ENCODE peak calls at places on chromosomes 5 and 9, in five cellular contexts. One of them, this sample, is unnamed.

GRCh38 chr5:107381189-107381856 is 289.4 kb downstream of the EFNA5 start:
- DNase-seq in Calu3: no peak
- DNase-seq in GM06990: no peak
- DNase-seq in activated T-cell treated with anti-CD3 and anti-CD28 coated beads, Interleukin-2, amount 50 U/mL, for 4 hours: no peak
- DNase-seq in bronchial epithelial cell: peak; percentile 66
- DNase-seq in this sample: no peak

GRCh38 chr9:136567651-136568287 is 21.9 kb upstream of the NOTCH1 start:
- DNase-seq in bronchial epithelial cell: peak; percentile 72
- DNase-seq in GM06990: no peak
- DNase-seq in Calu3: peak; percentile 70
- DNase-seq in activated T-cell treated with anti-CD3 and anti-CD28 coated beads, Interleukin-2, amount 50 U/mL, for 4 hours: no peak
- DNase-seq in this sample: peak; percentile 57

GRCh38 chr5:33997331-33997983 is 10.4 kb downstream of the AMACR start:
- DNase-seq in activated T-cell treated with anti-CD3 and anti-CD28 coated beads, Interleukin-2, amount 50 U/mL, for 4 hours: no peak
- DNase-seq in bronchial epithelial cell: peak; percentile 70
- DNase-seq in Calu3: peak; percentile 49
- DNase-seq in GM06990: no peak
- DNase-seq in this sample: peak; percentile 89

GRCh38 chr5:36722913-36723312 is 116.5 kb downstream of the SLC1A3 start:
- DNase-seq in GM06990: no peak
- DNase-seq in bronchial epithelial cell: no peak
- DNase-seq in Calu3: no peak
- DNase-seq in activated T-cell treated with anti-CD3 and anti-CD28 coated beads, Interleukin-2, amount 50 U/mL, for 4 hours: no peak
- DNase-seq in this sample: no peak

GRCh38 chr5:133829786-133830185 is 138.6 kb downstream of the C5orf15 start:
- DNase-seq in activated T-cell treated with anti-CD3 and anti-CD28 coated beads, Interleukin-2, amount 50 U/mL, for 4 hours: no peak
- DNase-seq in Calu3: no peak
- DNase-seq in GM06990: no peak
- DNase-seq in bronchial epithelial cell: no peak
- DNase-seq in this sample: no peak

GRCh38 chr5:81006955-81007636 is 46.9 kb downstream of the RASGRF2 start:
- DNase-seq in bronchial epithelial cell: no peak
- DNase-seq in GM06990: no peak
- DNase-seq in activated T-cell treated with anti-CD3 and anti-CD28 coated beads, Interleukin-2, amount 50 U/mL, for 4 hours: peak; percentile 52
- DNase-seq in Calu3: no peak
- DNase-seq in this sample: no peak

GRCh38 chr5:170467000-170467707 is 36.7 kb upstream of the KCNIP1 start:
- DNase-seq in GM06990: no peak
- DNase-seq in bronchial epithelial cell: peak; percentile 91
- DNase-seq in activated T-cell treated with anti-CD3 and anti-CD28 coated beads, Interleukin-2, amount 50 U/mL, for 4 hours: no peak
- DNase-seq in Calu3: peak; percentile 36
- DNase-seq in this sample: peak; percentile 54

GRCh38 chr9:130128782-130129424 is 43.3 kb upstream of the NCS1 start:
- DNase-seq in activated T-cell treated with anti-CD3 and anti-CD28 coated beads, Interleukin-2, amount 50 U/mL, for 4 hours: peak; percentile 55
- DNase-seq in Calu3: no peak
- DNase-seq in bronchial epithelial cell: no peak
- DNase-seq in GM06990: peak; percentile 79
- DNase-seq in this sample: no peak

GRCh38 chr5:171825046-171825445 is 39.4 kb downstream of the SMIM23 start:
- DNase-seq in activated T-cell treated with anti-CD3 and anti-CD28 coated beads, Interleukin-2, amount 50 U/mL, for 4 hours: no peak
- DNase-seq in GM06990: no peak
- DNase-seq in Calu3: no peak
- DNase-seq in bronchial epithelial cell: peak; percentile 85
- DNase-seq in this sample: no peak

GRCh38 chr5:141850183-141850768 is 27.9 kb downstream of the PCDH1 start:
- DNase-seq in bronchial epithelial cell: no peak
- DNase-seq in activated T-cell treated with anti-CD3 and anti-CD28 coated beads, Interleukin-2, amount 50 U/mL, for 4 hours: peak; percentile 28
- DNase-seq in Calu3: peak; percentile 59
- DNase-seq in GM06990: no peak
- DNase-seq in this sample: peak; percentile 55

GRCh38 chr5:80960531-80961375 is 590 bp downstream of the RASGRF2 start:
- DNase-seq in activated T-cell treated with anti-CD3 and anti-CD28 coated beads, Interleukin-2, amount 50 U/mL, for 4 hours: peak; percentile 39
- DNase-seq in bronchial epithelial cell: no peak
- DNase-seq in Calu3: peak; percentile 82
- DNase-seq in GM06990: peak; percentile 14
- DNase-seq in this sample: peak; percentile 13

GRCh38 chr9:14511452-14511851 is 181.8 kb downstream of the ZDHHC21 start:
- DNase-seq in GM06990: no peak
- DNase-seq in activated T-cell treated with anti-CD3 and anti-CD28 coated beads, Interleukin-2, amount 50 U/mL, for 4 hours: no peak
- DNase-seq in Calu3: no peak
- DNase-seq in bronchial epithelial cell: peak; percentile 55
- DNase-seq in this sample: no peak

GRCh38 chr5:124457101-124457500 is 289.3 kb downstream of the ZNF608 start:
- DNase-seq in Calu3: no peak
- DNase-seq in GM06990: no peak
- DNase-seq in activated T-cell treated with anti-CD3 and anti-CD28 coated beads, Interleukin-2, amount 50 U/mL, for 4 hours: no peak
- DNase-seq in bronchial epithelial cell: no peak
- DNase-seq in this sample: no peak

GRCh38 chr9:133477992-133478850 is 678 bp downstream of the SLC2A6 start:
- DNase-seq in Calu3: no peak
- DNase-seq in activated T-cell treated with anti-CD3 and anti-CD28 coated beads, Interleukin-2, amount 50 U/mL, for 4 hours: no peak
- DNase-seq in GM06990: peak; percentile 66
- DNase-seq in bronchial epithelial cell: peak; percentile 23
- DNase-seq in this sample: no peak

GRCh38 chr5:19900269-19900668 is 87.7 kb downstream of the CDH18 start:
- DNase-seq in bronchial epithelial cell: no peak
- DNase-seq in activated T-cell treated with anti-CD3 and anti-CD28 coated beads, Interleukin-2, amount 50 U/mL, for 4 hours: no peak
- DNase-seq in Calu3: no peak
- DNase-seq in GM06990: no peak
- DNase-seq in this sample: no peak

GRCh38 chr5:154237946-154238345 is 47.4 kb downstream of the GALNT10 start:
- DNase-seq in activated T-cell treated with anti-CD3 and anti-CD28 coated beads, Interleukin-2, amount 50 U/mL, for 4 hours: no peak
- DNase-seq in bronchial epithelial cell: no peak
- DNase-seq in GM06990: peak; percentile 28
- DNase-seq in Calu3: no peak
- DNase-seq in this sample: no peak

GRCh38 chr5:142235050-142235797 is 89.6 kb downstream of the SPRY4 start:
- DNase-seq in GM06990: no peak
- DNase-seq in Calu3: peak; percentile 59
- DNase-seq in bronchial epithelial cell: peak; percentile 40
- DNase-seq in activated T-cell treated with anti-CD3 and anti-CD28 coated beads, Interleukin-2, amount 50 U/mL, for 4 hours: peak; percentile 26
- DNase-seq in this sample: no peak

GRCh38 chr9:134425815-134426214 is 99.6 kb downstream of the RXRA start:
- DNase-seq in GM06990: no peak
- DNase-seq in activated T-cell treated with anti-CD3 and anti-CD28 coated beads, Interleukin-2, amount 50 U/mL, for 4 hours: no peak
- DNase-seq in Calu3: no peak
- DNase-seq in bronchial epithelial cell: no peak
- DNase-seq in this sample: no peak

GRCh38 chr5:123441408-123441807 is 18.2 kb upstream of the CEP120 start:
- DNase-seq in bronchial epithelial cell: no peak
- DNase-seq in Calu3: no peak
- DNase-seq in GM06990: no peak
- DNase-seq in activated T-cell treated with anti-CD3 and anti-CD28 coated beads, Interleukin-2, amount 50 U/mL, for 4 hours: no peak
- DNase-seq in this sample: no peak

GRCh38 chr9:109880276-109881169 is 100.5 kb downstream of the PALM2AKAP2 start:
- DNase-seq in activated T-cell treated with anti-CD3 and anti-CD28 coated beads, Interleukin-2, amount 50 U/mL, for 4 hours: no peak
- DNase-seq in bronchial epithelial cell: peak; percentile 45
- DNase-seq in GM06990: peak; percentile 45
- DNase-seq in Calu3: peak; percentile 4
- DNase-seq in this sample: no peak

GRCh38 chr9:112072721-112073553 is 102.2 kb downstream of the SUSD1 start:
- DNase-seq in GM06990: no peak
- DNase-seq in activated T-cell treated with anti-CD3 and anti-CD28 coated beads, Interleukin-2, amount 50 U/mL, for 4 hours: no peak
- DNase-seq in bronchial epithelial cell: no peak
- DNase-seq in Calu3: no peak
- DNase-seq in this sample: no peak

GRCh38 chr9:92723801-92724323 is 40.8 kb downstream of the BICD2 start:
- DNase-seq in Calu3: no peak
- DNase-seq in activated T-cell treated with anti-CD3 and anti-CD28 coated beads, Interleukin-2, amount 50 U/mL, for 4 hours: no peak
- DNase-seq in GM06990: no peak
- DNase-seq in bronchial epithelial cell: no peak
- DNase-seq in this sample: no peak

GRCh38 chr5:178625679-178626483 is 969 bp downstream of the CLK4 start:
- DNase-seq in Calu3: no peak
- DNase-seq in bronchial epithelial cell: peak; percentile 41
- DNase-seq in activated T-cell treated with anti-CD3 and anti-CD28 coated beads, Interleukin-2, amount 50 U/mL, for 4 hours: no peak
- DNase-seq in GM06990: no peak
- DNase-seq in this sample: no peak

GRCh38 chr9:114271556-114272510 is 51.1 kb upstream of the ORM1 start:
- DNase-seq in bronchial epithelial cell: no peak
- DNase-seq in activated T-cell treated with anti-CD3 and anti-CD28 coated beads, Interleukin-2, amount 50 U/mL, for 4 hours: no peak
- DNase-seq in GM06990: no peak
- DNase-seq in Calu3: peak; percentile 57
- DNase-seq in this sample: peak; percentile 73

GRCh38 chr5:172541119-172541763 is 86.9 kb upstream of the SH3PXD2B start:
- DNase-seq in Calu3: no peak
- DNase-seq in activated T-cell treated with anti-CD3 and anti-CD28 coated beads, Interleukin-2, amount 50 U/mL, for 4 hours: no peak
- DNase-seq in GM06990: no peak
- DNase-seq in bronchial epithelial cell: no peak
- DNase-seq in this sample: no peak